ENCODE peak calls at places on chromosomes 11 and 22, in five cellular contexts. One of them, this sample, is unnamed.

GRCh38 chr11:113531575-113532451 is 56.6 kb upstream of the DRD2 start:
- DNase-seq in OCI-LY7: no peak
- DNase-seq in GM23338: no peak
- DNase-seq in HepG2: no peak
- DNase-seq in H9: no peak
- DNase-seq in this sample: no peak

GRCh38 chr22:19859861-19860510 is 5.3 kb upstream of the GNB1L start:
- DNase-seq in OCI-LY7: no peak
- DNase-seq in GM23338: no peak
- DNase-seq in HepG2: no peak
- DNase-seq in H9: no peak
- DNase-seq in this sample: no peak

GRCh38 chr22:19775496-19776325 is 15.1 kb downstream of the TBX1 start:
- DNase-seq in OCI-LY7: peak
- DNase-seq in GM23338: no peak
- DNase-seq in HepG2: no peak
- DNase-seq in H9: no peak
- DNase-seq in this sample: no peak

GRCh38 chr11:74434528-74434927 is 32.8 kb downstream of the KCNE3 start:
- DNase-seq in OCI-LY7: no peak
- DNase-seq in GM23338: no peak
- DNase-seq in HepG2: no peak
- DNase-seq in H9: no peak
- DNase-seq in this sample: no peak

GRCh38 chr22:19822301-19823117 is 32.2 kb downstream of the GNB1L start:
- DNase-seq in OCI-LY7: no peak
- DNase-seq in GM23338: no peak
- DNase-seq in HepG2: no peak
- DNase-seq in H9: peak
- DNase-seq in this sample: no peak

GRCh38 chr11:46726206-46726862 is 7.3 kb downstream of the F2 start:
- DNase-seq in OCI-LY7: no peak
- DNase-seq in GM23338: no peak
- DNase-seq in HepG2: no peak
- DNase-seq in H9: no peak
- DNase-seq in this sample: no peak

GRCh38 chr22:38295339-38295738 is 21.9 kb downstream of the CSNK1E start:
- DNase-seq in OCI-LY7: no peak
- DNase-seq in GM23338: no peak
- DNase-seq in HepG2: no peak
- DNase-seq in H9: no peak
- DNase-seq in this sample: no peak

GRCh38 chr11:119594639-119595249 is 134.3 kb downstream of the NECTIN1 start:
- DNase-seq in OCI-LY7: no peak
- DNase-seq in GM23338: no peak
- DNase-seq in HepG2: peak
- DNase-seq in H9: no peak
- DNase-seq in this sample: no peak

GRCh38 chr11:23932485-23932898 is 564.4 kb upstream of the LUZP2 start:
- DNase-seq in OCI-LY7: no peak
- DNase-seq in GM23338: no peak
- DNase-seq in HepG2: no peak
- DNase-seq in H9: no peak
- DNase-seq in this sample: no peak

GRCh38 chr11:133500435-133500834 is 31.9 kb downstream of the OPCML start:
- DNase-seq in OCI-LY7: no peak
- DNase-seq in GM23338: no peak
- DNase-seq in HepG2: no peak
- DNase-seq in H9: peak
- DNase-seq in this sample: no peak

GRCh38 chr11:101555366-101555765 is 28.4 kb downstream of the TRPC6 start:
- DNase-seq in OCI-LY7: no peak
- DNase-seq in GM23338: no peak
- DNase-seq in HepG2: no peak
- DNase-seq in H9: no peak
- DNase-seq in this sample: no peak

GRCh38 chr22:43925433-43926348 is 2.1 kb downstream of the PNPLA3 start:
- DNase-seq in OCI-LY7: no peak
- DNase-seq in GM23338: peak
- DNase-seq in HepG2: peak
- DNase-seq in H9: peak
- DNase-seq in this sample: peak

GRCh38 chr22:19610518-19611253 is 86.5 kb upstream of the CLDN5 start:
- DNase-seq in OCI-LY7: peak
- DNase-seq in GM23338: peak
- DNase-seq in HepG2: no peak
- DNase-seq in H9: peak
- DNase-seq in this sample: no peak

GRCh38 chr11:130599073-130599654 is 150.7 kb downstream of the ADAMTS15 start:
- DNase-seq in OCI-LY7: no peak
- DNase-seq in GM23338: no peak
- DNase-seq in HepG2: no peak
- DNase-seq in H9: no peak
- DNase-seq in this sample: no peak

GRCh38 chr11:503179-503981 is 3.7 kb downstream of the RNH1 start:
- DNase-seq in OCI-LY7: no peak
- DNase-seq in GM23338: no peak
- DNase-seq in HepG2: no peak
- DNase-seq in H9: no peak
- DNase-seq in this sample: no peak

GRCh38 chr11:77188323-77188911 is 60.4 kb downstream of the MYO7A start:
- DNase-seq in OCI-LY7: peak
- DNase-seq in GM23338: peak
- DNase-seq in HepG2: peak
- DNase-seq in H9: peak
- DNase-seq in this sample: peak

GRCh38 chr11:112459001-112459400 is 198.3 kb upstream of the PLET1 start:
- DNase-seq in OCI-LY7: no peak
- DNase-seq in GM23338: no peak
- DNase-seq in HepG2: no peak
- DNase-seq in H9: no peak
- DNase-seq in this sample: no peak

GRCh38 chr11:130611791-130612251 is 163.4 kb downstream of the ADAMTS15 start:
- DNase-seq in OCI-LY7: no peak
- DNase-seq in GM23338: no peak
- DNase-seq in HepG2: no peak
- DNase-seq in H9: no peak
- DNase-seq in this sample: no peak

GRCh38 chr22:17536269-17536668 is 27.0 kb upstream of the SLC25A18 start:
- DNase-seq in OCI-LY7: no peak
- DNase-seq in GM23338: peak
- DNase-seq in HepG2: no peak
- DNase-seq in H9: no peak
- DNase-seq in this sample: no peak

GRCh38 chr11:33897761-33898403 is 6.0 kb upstream of the LMO2 start:
- DNase-seq in OCI-LY7: no peak
- DNase-seq in GM23338: no peak
- DNase-seq in HepG2: no peak
- DNase-seq in H9: no peak
- DNase-seq in this sample: no peak

GRCh38 chr22:45927059-45927458 is 49.9 kb downstream of the WNT7B start:
- DNase-seq in OCI-LY7: no peak
- DNase-seq in GM23338: no peak
- DNase-seq in HepG2: no peak
- DNase-seq in H9: no peak
- DNase-seq in this sample: no peak

GRCh38 chr22:41768420-41768819 is 32.1 kb upstream of the CCDC134 start:
- DNase-seq in OCI-LY7: no peak
- DNase-seq in GM23338: no peak
- DNase-seq in HepG2: no peak
- DNase-seq in H9: no peak
- DNase-seq in this sample: no peak

GRCh38 chr22:40239345-40239683 is 61.6 kb downstream of the TNRC6B start:
- DNase-seq in OCI-LY7: no peak
- DNase-seq in GM23338: no peak
- DNase-seq in HepG2: no peak
- DNase-seq in H9: no peak
- DNase-seq in this sample: no peak

GRCh38 chr11:96134622-96135021 is 208.4 kb downstream of the MAML2 start:
- DNase-seq in OCI-LY7: no peak
- DNase-seq in GM23338: no peak
- DNase-seq in HepG2: no peak
- DNase-seq in H9: no peak
- DNase-seq in this sample: no peak

GRCh38 chr11:103794262-103794661 is 242.2 kb upstream of the DDI1 start:
- DNase-seq in OCI-LY7: no peak
- DNase-seq in GM23338: no peak
- DNase-seq in HepG2: no peak
- DNase-seq in H9: no peak
- DNase-seq in this sample: no peak

GRCh38 chr11:46321757-46322156 is 25.5 kb upstream of the DGKZ start:
- DNase-seq in OCI-LY7: no peak
- DNase-seq in GM23338: no peak
- DNase-seq in HepG2: no peak
- DNase-seq in H9: no peak
- DNase-seq in this sample: no peak

GRCh38 chr22:35140879-35141745 is 75.2 kb downstream of the ISX start:
- DNase-seq in OCI-LY7: no peak
- DNase-seq in GM23338: peak
- DNase-seq in HepG2: no peak
- DNase-seq in H9: peak
- DNase-seq in this sample: peak

GRCh38 chr11:7204778-7205177 is 46.9 kb upstream of the SYT9 start:
- DNase-seq in OCI-LY7: no peak
- DNase-seq in GM23338: no peak
- DNase-seq in HepG2: no peak
- DNase-seq in H9: no peak
- DNase-seq in this sample: no peak

GRCh38 chr22:43199541-43199940 is 12.6 kb upstream of the TTLL12 start:
- DNase-seq in OCI-LY7: no peak
- DNase-seq in GM23338: no peak
- DNase-seq in HepG2: no peak
- DNase-seq in H9: no peak
- DNase-seq in this sample: no peak

GRCh38 chr22:30219049-30219448 is 27.5 kb downstream of the LIF start:
- DNase-seq in OCI-LY7: no peak
- DNase-seq in GM23338: no peak
- DNase-seq in HepG2: no peak
- DNase-seq in H9: no peak
- DNase-seq in this sample: no peak
- H2AFZ ChIP-seq in OCI-LY7: no peak
- H2AFZ ChIP-seq in GM23338: no peak
- H2AFZ ChIP-seq in HepG2: no peak
- H2AFZ ChIP-seq in H9: no peak
- H2AFZ ChIP-seq in this sample: no peak

GRCh38 chr11:72798361-72798760 is 4.5 kb upstream of the STARD10 start:
- DNase-seq in OCI-LY7: no peak
- DNase-seq in GM23338: peak
- DNase-seq in HepG2: no peak
- DNase-seq in H9: peak
- DNase-seq in this sample: no peak
- H2AFZ ChIP-seq in OCI-LY7: no peak
- H2AFZ ChIP-seq in GM23338: peak
- H2AFZ ChIP-seq in HepG2: no peak
- H2AFZ ChIP-seq in H9: peak
- H2AFZ ChIP-seq in this sample: peak

GRCh38 chr22:30649430-30650007 is 13.9 kb downstream of the SLC35E4 start:
- DNase-seq in OCI-LY7: no peak
- DNase-seq in GM23338: no peak
- DNase-seq in HepG2: no peak
- DNase-seq in H9: peak
- DNase-seq in this sample: no peak
- H2AFZ ChIP-seq in OCI-LY7: no peak
- H2AFZ ChIP-seq in GM23338: no peak
- H2AFZ ChIP-seq in HepG2: no peak
- H2AFZ ChIP-seq in H9: no peak
- H2AFZ ChIP-seq in this sample: no peak

DNA sequence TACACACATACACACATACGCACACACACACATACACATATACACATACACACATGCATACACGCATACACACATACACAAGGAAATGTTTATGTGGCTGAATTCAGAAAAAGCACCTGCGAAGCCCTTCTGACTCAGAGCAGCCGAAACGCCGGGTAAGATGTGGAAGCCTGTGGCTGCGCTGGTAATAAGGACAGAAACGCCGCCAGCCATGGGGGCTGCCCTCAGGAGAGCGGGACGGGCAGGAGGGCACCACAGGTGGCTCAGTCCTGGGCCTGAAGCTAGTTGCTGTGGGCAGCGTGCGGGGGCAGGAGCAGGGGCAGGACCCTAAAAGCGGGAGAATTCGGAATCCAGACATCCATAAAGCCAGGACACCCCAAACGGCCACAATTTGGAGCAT is 378.3 kb downstream of the BRD1 start:
- DNase-seq in OCI-LY7: no peak
- DNase-seq in GM23338: no peak
- DNase-seq in HepG2: no peak
- DNase-seq in H9: no peak
- DNase-seq in this sample: no peak
- H2AFZ ChIP-seq in OCI-LY7: no peak
- H2AFZ ChIP-seq in GM23338: no peak
- H2AFZ ChIP-seq in HepG2: no peak
- H2AFZ ChIP-seq in H9: no peak
- H2AFZ ChIP-seq in this sample: no peak

DNA sequence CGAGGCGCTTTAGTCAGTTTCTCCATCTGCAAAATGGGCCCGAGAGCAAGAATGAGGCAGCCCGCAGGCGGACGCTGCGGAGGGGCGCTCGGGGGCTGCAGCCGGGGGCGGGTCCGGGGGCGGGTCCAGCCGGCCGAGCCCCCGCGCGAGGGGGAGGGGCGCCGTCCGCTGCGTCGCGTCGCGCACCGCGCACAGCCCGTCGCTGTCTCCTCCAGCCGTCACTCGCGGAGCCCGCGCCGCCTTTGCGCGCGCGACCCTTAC is 282 bp downstream of the PC start:
- DNase-seq in OCI-LY7: no peak
- DNase-seq in GM23338: peak
- DNase-seq in HepG2: no peak
- DNase-seq in H9: no peak
- DNase-seq in this sample: no peak
- H2AFZ ChIP-seq in OCI-LY7: peak
- H2AFZ ChIP-seq in GM23338: peak
- H2AFZ ChIP-seq in HepG2: no peak
- H2AFZ ChIP-seq in H9: no peak
- H2AFZ ChIP-seq in this sample: peak

DNA sequence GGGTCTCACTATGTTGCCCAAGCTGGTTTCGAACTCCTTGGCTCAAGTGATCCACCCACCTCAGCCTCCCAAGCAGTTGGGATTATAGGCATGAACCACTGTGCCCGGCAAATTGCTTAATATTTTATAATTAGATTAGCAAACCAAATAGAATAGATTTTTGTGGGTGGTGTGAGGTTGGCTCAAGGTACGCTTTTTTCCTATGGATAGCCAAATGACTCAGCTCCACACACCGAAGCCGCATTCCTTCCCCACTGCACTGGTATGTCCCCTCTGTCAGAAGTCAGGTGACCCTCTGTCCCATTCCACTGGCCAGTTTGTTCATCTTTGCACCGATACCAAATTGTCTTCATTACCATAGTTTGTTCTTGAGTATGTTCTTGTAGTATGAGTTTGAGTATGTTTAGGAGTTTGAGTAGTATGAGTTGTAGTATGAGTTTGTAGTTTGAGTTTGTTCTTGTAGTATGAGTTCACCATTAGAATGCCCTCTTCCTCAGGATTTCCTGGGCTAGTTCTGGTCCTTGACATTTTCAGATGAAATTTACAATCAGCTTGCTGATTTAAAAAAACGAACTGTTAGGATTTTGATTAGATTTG is 19.4 kb downstream of the SUSD2 start:
- DNase-seq in OCI-LY7: no peak
- DNase-seq in GM23338: no peak
- DNase-seq in HepG2: peak
- DNase-seq in H9: no peak
- DNase-seq in this sample: no peak
- H2AFZ ChIP-seq in OCI-LY7: no peak
- H2AFZ ChIP-seq in GM23338: no peak
- H2AFZ ChIP-seq in HepG2: no peak
- H2AFZ ChIP-seq in H9: no peak
- H2AFZ ChIP-seq in this sample: no peak

GRCh38 chr11:26227883-26228502 is 103.9 kb upstream of the ANO3 start:
- DNase-seq in OCI-LY7: peak
- DNase-seq in GM23338: no peak
- DNase-seq in HepG2: no peak
- DNase-seq in H9: no peak
- DNase-seq in this sample: no peak
- H2AFZ ChIP-seq in OCI-LY7: peak
- H2AFZ ChIP-seq in GM23338: no peak
- H2AFZ ChIP-seq in HepG2: no peak
- H2AFZ ChIP-seq in H9: no peak
- H2AFZ ChIP-seq in this sample: no peak